ENCODE peak calls at places on chromosome 9, in five cellular contexts. Y is stimulated activated CD8-positive, alpha-beta memory T cell treated with anti-CD3 and anti-CD28 coated beads, Interleukin-15, amount 100 ng/mL, for 4 hours; W is renal cortical epithelial cell; S is fibroblast of the conjunctiva; I is T follicular helper cell. E is an unnamed sample.

GRCh38 chr9:31588756-31589155 is 795.7 kb upstream of the ACO1 start:
- DNase-seq in I (no peak), W (peak), S (no peak), Y (no peak), E (no peak)

GRCh38 chr9:95460627-95461164 is 56.1 kb downstream of the PTCH1 start:
- DNase-seq in S (no peak), W (no peak), I (no peak), Y (no peak), E (no peak)

GRCh38 chr9:133103183-133103986 is 17.7 kb downstream of the RALGDS start:
- DNase-seq in Y (no peak), I (no peak), W (no peak), S (no peak), E (peak)

GRCh38 chr9:135512904-135513303 is 8.3 kb upstream of the LCN1 start:
- DNase-seq in I (no peak), Y (no peak), S (no peak), W (no peak), E (no peak)

GRCh38 chr9:91642771-91643170 is 219.1 kb upstream of the NFIL3 start:
- DNase-seq in I (no peak), S (no peak), W (no peak), Y (no peak), E (no peak)

GRCh38 chr9:35711501-35712428 is 20.2 kb downstream of the TLN1 start:
- DNase-seq in Y (no peak), I (no peak), S (no peak), W (peak), E (no peak)

GRCh38 chr9:109020982-109021511 is 7.7 kb upstream of the CTNNAL1 start:
- DNase-seq in Y (no peak), S (no peak), W (no peak), I (no peak), E (no peak)

GRCh38 chr9:122777935-122778671 is 10.6 kb upstream of the OR5C1 start:
- DNase-seq in I (no peak), Y (no peak), W (peak), S (no peak), E (no peak)

GRCh38 chr9:14179449-14179848 is 134.5 kb downstream of the NFIB start:
- DNase-seq in S (no peak), I (no peak), W (no peak), Y (no peak), E (no peak)

E was measured in CD4-positive, alpha-beta T cell.